ENCODE peak calls at places on chromosome 14, in nine cellular contexts. Q is neural progenitor cell; M is CD8-positive, alpha-beta T cell; C is pancreas; A is endodermal cell; Z is GM12878; D is mucosa of descending colon; J is sigmoid colon; U is colonic mucosa. I is an unnamed sample.
A peak's percentile ranks its signal among the peaks of the same experiment; 100 is the strongest.

GRCh38 chr14:88681755-88682494 is 110.8 kb downstream of the EML5 start:
- DNase-seq in Q (no peak), M (no peak), C (no peak), A (no peak), Z (no peak), D (no peak), J (no peak), U (no peak), I (no peak)

GRCh38 chr14:65940056-65940735 is 527.7 kb downstream of the FUT8 start:
- DNase-seq in Q (peak; percentile 41), M (no peak), C (no peak), A (no peak), Z (no peak), D (no peak), J (no peak), U (no peak), I (peak; percentile 57)

GRCh38 chr14:59123975-59124374 is 64.5 kb upstream of the DAAM1 start:
- DNase-seq in Q (no peak), M (no peak), C (no peak), A (no peak), Z (no peak), D (no peak), J (no peak), U (no peak), I (no peak)

GRCh38 chr14:31205681-31206535 is 1.7 kb downstream of the HECTD1 start:
- DNase-seq in Q (peak; percentile 35), M (no peak), C (no peak), A (no peak), Z (no peak), D (no peak), J (no peak), U (no peak), I (peak; percentile 24)

GRCh38 chr14:73888460-73888725 is 1.7 kb downstream of the ZNF410 start:
- DNase-seq in Q (no peak), M (no peak), C (no peak), A (no peak), Z (no peak), D (no peak), J (no peak), U (no peak), I (no peak)

GRCh38 chr14:92579244-92579643 is 65.7 kb downstream of the RIN3 start:
- DNase-seq in Q (no peak), M (no peak), C (no peak), A (no peak), Z (no peak), D (no peak), J (no peak), U (no peak), I (no peak)

GRCh38 chr14:59679872-59680271 is 103.3 kb upstream of the CCDC175 start:
- DNase-seq in Q (peak; percentile 49), M (no peak), C (no peak), A (no peak), Z (no peak), D (no peak), J (no peak), U (no peak), I (no peak)

GRCh38 chr14:36066636-36067035 is 109.9 kb downstream of the PTCSC3 start:
- DNase-seq in Q (no peak), M (no peak), C (no peak), A (no peak), Z (no peak), D (no peak), J (no peak), U (no peak), I (no peak)

GRCh38 chr14:74562515-74563232 is 49.4 kb downstream of the LTBP2 start:
- DNase-seq in Q (no peak), M (no peak), C (no peak), A (peak; percentile 65), Z (no peak), D (no peak), J (no peak), U (no peak), I (no peak)

GRCh38 chr14:64968167-64968566 is 4.0 kb downstream of the RAB15 start:
- DNase-seq in Q (no peak), M (no peak), C (no peak), A (no peak), Z (no peak), D (no peak), J (no peak), U (no peak), I (no peak)

GRCh38 chr14:96104469-96105057 is 65.4 kb downstream of the C14orf132 start:
- DNase-seq in Q (no peak), M (no peak), C (peak; percentile 83), A (peak; percentile 17), Z (no peak), D (peak; percentile 82), J (peak; percentile 98), U (peak; percentile 79), I (peak; percentile 15)

GRCh38 chr14:64795211-64795610 is 84.5 kb downstream of the SPTB start:
- DNase-seq in Q (no peak), M (no peak), C (no peak), A (no peak), Z (no peak), D (no peak), J (no peak), U (no peak), I (no peak)

GRCh38 chr14:72907886-72908285 is 14.0 kb upstream of the DPF3 start:
- DNase-seq in Q (no peak), M (no peak), C (no peak), A (peak; percentile 63), Z (no peak), D (no peak), J (no peak), U (no peak), I (no peak)

GRCh38 chr14:96001866-96002510 is 37.2 kb upstream of the C14orf132 start:
- DNase-seq in Q (peak; percentile 52), M (no peak), C (peak; percentile 15), A (peak; percentile 75), Z (no peak), D (no peak), J (no peak), U (no peak), I (no peak)

GRCh38 chr14:85934123-85934885 is 404.4 kb downstream of the FLRT2 start:
- DNase-seq in Q (no peak), M (peak; percentile 40), C (no peak), A (no peak), Z (peak; percentile 66), D (no peak), J (peak; percentile 61), U (no peak), I (peak; percentile 81)

GRCh38 chr14:20609215-20610001 is 18.2 kb upstream of the RNASE12 start:
- DNase-seq in Q (peak; percentile 92), M (peak; percentile 61), C (peak; percentile 81), A (peak; percentile 91), Z (peak; percentile 89), D (peak; percentile 61), J (peak; percentile 86), U (peak; percentile 78), I (peak; percentile 90)

GRCh38 chr14:99612065-99612736 is 8.2 kb upstream of the CCDC85C start:
- DNase-seq in Q (no peak), M (no peak), C (no peak), A (no peak), Z (no peak), D (no peak), J (no peak), U (peak; percentile 74), I (no peak)
- TF ChIP-seq CTCF in Q (no peak), M (no peak), C (no peak), A (no peak), Z (no peak), D (no peak), J (no peak), U (no peak), I (no peak)

GRCh38 chr14:102942069-102942468 is 19.6 kb downstream of the AMN start:
- DNase-seq in Q (no peak), M (no peak), C (no peak), A (no peak), Z (no peak), D (no peak), J (no peak), U (no peak), I (no peak)
- H3K4me3 ChIP-seq in Q (no peak overlapping the region), M (no peak overlapping the region), C (no peak overlapping the region), A (no peak overlapping the region), Z (no peak overlapping the region), D (no peak overlapping the region), J (no peak overlapping the region), U (no peak overlapping the region), I (no peak overlapping the region)

GRCh38 chr14:90777358-90777757 is 38.9 kb downstream of the TTC7B start:
- DNase-seq in Q (no peak), M (no peak), C (no peak), A (peak; percentile 10), Z (no peak), D (no peak), J (no peak), U (no peak), I (no peak)

GRCh38 chr14:90773196-90773486 is 43.1 kb downstream of the TTC7B start:
- DNase-seq in Q (no peak), M (no peak), C (no peak), A (no peak), Z (no peak), D (no peak), J (no peak), U (no peak), I (no peak)

GRCh38 chr14:90774316-90774715 is 41.9 kb downstream of the TTC7B start:
- DNase-seq in Q (no peak), M (no peak), C (no peak), A (no peak), Z (no peak), D (no peak), J (no peak), U (no peak), I (no peak)

GRCh38 chr14:90775441-90775840 is 40.8 kb downstream of the TTC7B start:
- DNase-seq in Q (no peak), M (no peak), C (no peak), A (peak; percentile 12), Z (no peak), D (no peak), J (no peak), U (no peak), I (no peak)

DNA sequence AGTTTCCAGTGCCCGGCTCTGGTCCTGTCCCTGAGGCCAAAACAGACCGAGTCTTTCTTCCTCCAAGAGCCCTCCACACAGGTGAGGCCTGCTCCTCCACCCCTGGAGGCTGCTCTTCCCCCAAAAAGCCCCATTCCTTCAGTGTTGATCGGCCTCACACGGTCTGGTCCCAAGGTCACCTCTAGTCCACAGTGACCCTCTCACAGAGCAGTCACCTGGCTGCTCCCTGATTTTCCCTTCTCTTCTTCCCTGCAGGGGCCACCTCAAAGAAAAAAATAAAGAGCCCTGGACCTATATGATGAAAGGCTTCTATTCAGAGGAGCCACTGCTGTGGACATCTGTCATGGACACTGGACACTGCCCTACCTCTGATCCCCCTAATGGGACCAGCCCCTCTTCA is 42.5 kb downstream of the TTC7B start:
- DNase-seq in Q (no peak), M (no peak), C (no peak), A (no peak), Z (no peak), D (no peak), J (no peak), U (no peak), I (no peak)
- TF ChIP-seq CTCF in Q (no peak), M (no peak), C (no peak), A (no peak), Z (no peak), D (no peak), J (no peak), U (no peak), I (no peak)

DNA sequence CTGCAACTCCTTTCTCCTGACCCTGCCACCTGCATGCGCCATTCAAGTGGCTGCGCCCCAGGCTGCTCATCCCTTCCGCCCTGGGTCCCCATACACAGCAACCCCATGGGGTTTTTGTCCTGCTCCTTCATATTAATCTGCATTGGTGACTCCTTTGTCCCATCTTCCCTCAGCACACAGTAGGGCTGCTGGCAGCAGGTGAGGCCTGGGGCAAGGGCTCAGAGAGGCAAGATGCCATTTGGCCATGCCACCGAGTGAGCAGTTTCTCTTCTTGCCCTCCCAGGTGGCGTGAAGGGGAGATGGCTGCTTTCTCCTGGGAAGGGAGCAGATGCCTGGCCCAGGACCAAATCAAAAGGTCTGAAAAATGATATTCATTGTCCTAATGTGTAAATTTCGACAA is 9.1 kb downstream of the RTL1 start:
- DNase-seq in Q (no peak), M (no peak), C (no peak), A (no peak), Z (no peak), D (no peak), J (no peak), U (no peak), I (no peak)
- H3K4me3 ChIP-seq in Q (no peak overlapping the region), M (no peak overlapping the region), C (no peak overlapping the region), A (no peak overlapping the region), Z (no peak overlapping the region), D (no peak overlapping the region), J (no peak overlapping the region), U (no peak overlapping the region), I (no peak overlapping the region)